ENCODE peak calls at places on chromosome X, in eight cellular contexts. One of them, this sample, is unnamed.
A peak's percentile ranks its signal among the peaks of the same experiment; 100 is the strongest.

GRCh38 chrX:138845791-138846190 is 134.3 kb upstream of the FGF13 start:
- DNase-seq in HCT116: no peak
- DNase-seq in body of pancreas: no peak
- DNase-seq in adrenal gland: no peak
- DNase-seq in suprapubic skin: no peak
- DNase-seq in breast epithelium: no peak
- DNase-seq in ovary: no peak
- DNase-seq in right lobe of liver: no peak
- DNase-seq in this sample: no peak

GRCh38 chrX:47854474-47854873 is 17.8 kb downstream of the ZNF81 start:
- DNase-seq in right lobe of liver: peak; percentile 52
- DNase-seq in suprapubic skin: no peak
- DNase-seq in breast epithelium: no peak
- DNase-seq in ovary: peak; percentile 56
- DNase-seq in body of pancreas: peak; percentile 48
- DNase-seq in adrenal gland: peak; percentile 56
- DNase-seq in HCT116: no peak
- DNase-seq in this sample: no peak

GRCh38 chrX:16033336-16033735 is 90.0 kb upstream of the GRPR start:
- DNase-seq in ovary: no peak
- DNase-seq in HCT116: no peak
- DNase-seq in adrenal gland: no peak
- DNase-seq in right lobe of liver: no peak
- DNase-seq in breast epithelium: no peak
- DNase-seq in body of pancreas: no peak
- DNase-seq in suprapubic skin: no peak
- DNase-seq in this sample: no peak

GRCh38 chrX:2464677-2465166 is 36.1 kb downstream of the DHRSX start:
- DNase-seq in HCT116: peak; percentile 99
- DNase-seq in body of pancreas: no peak
- DNase-seq in ovary: no peak
- DNase-seq in right lobe of liver: no peak
- DNase-seq in adrenal gland: no peak
- DNase-seq in breast epithelium: no peak
- DNase-seq in suprapubic skin: no peak
- DNase-seq in this sample: no peak

GRCh38 chrX:105126201-105126600 is 94.3 kb downstream of the TEX13A start:
- DNase-seq in HCT116: no peak
- DNase-seq in body of pancreas: no peak
- DNase-seq in adrenal gland: no peak
- DNase-seq in suprapubic skin: no peak
- DNase-seq in right lobe of liver: no peak
- DNase-seq in ovary: no peak
- DNase-seq in breast epithelium: no peak
- DNase-seq in this sample: no peak

GRCh38 chrX:68719181-68719903 is 71.9 kb downstream of the STARD8 start:
- DNase-seq in body of pancreas: no peak
- DNase-seq in ovary: no peak
- DNase-seq in right lobe of liver: peak; percentile 21
- DNase-seq in HCT116: no peak
- DNase-seq in breast epithelium: no peak
- DNase-seq in adrenal gland: no peak
- DNase-seq in suprapubic skin: peak; percentile 51
- DNase-seq in this sample: no peak

GRCh38 chrX:10597871-10598270 is 22.5 kb downstream of the MID1 start:
- DNase-seq in body of pancreas: peak; percentile 6
- DNase-seq in right lobe of liver: no peak
- DNase-seq in adrenal gland: peak; percentile 34
- DNase-seq in breast epithelium: no peak
- DNase-seq in ovary: no peak
- DNase-seq in HCT116: no peak
- DNase-seq in suprapubic skin: no peak
- DNase-seq in this sample: no peak

GRCh38 chrX:77622672-77623071 is 163.3 kb downstream of the ATRX start:
- DNase-seq in suprapubic skin: no peak
- DNase-seq in adrenal gland: no peak
- DNase-seq in right lobe of liver: no peak
- DNase-seq in breast epithelium: no peak
- DNase-seq in HCT116: no peak
- DNase-seq in ovary: no peak
- DNase-seq in body of pancreas: no peak
- DNase-seq in this sample: no peak

GRCh38 chrX:17359500-17359899 is 15.5 kb upstream of the NHS start:
- DNase-seq in suprapubic skin: no peak
- DNase-seq in adrenal gland: no peak
- DNase-seq in right lobe of liver: no peak
- DNase-seq in body of pancreas: no peak
- DNase-seq in ovary: no peak
- DNase-seq in breast epithelium: no peak
- DNase-seq in HCT116: no peak
- DNase-seq in this sample: no peak

GRCh38 chrX:110146521-110146920 is 143.6 kb downstream of the TMEM164 start:
- DNase-seq in breast epithelium: no peak
- DNase-seq in adrenal gland: peak; percentile 59
- DNase-seq in right lobe of liver: peak; percentile 43
- DNase-seq in ovary: peak; percentile 22
- DNase-seq in HCT116: peak; percentile 8
- DNase-seq in body of pancreas: peak; percentile 32
- DNase-seq in suprapubic skin: no peak
- DNase-seq in this sample: no peak

GRCh38 chrX:128929281-128930057 is 593.8 kb downstream of the SMARCA1 start:
- DNase-seq in adrenal gland: no peak
- DNase-seq in body of pancreas: no peak
- DNase-seq in suprapubic skin: no peak
- DNase-seq in right lobe of liver: peak; percentile 61
- DNase-seq in ovary: no peak
- DNase-seq in HCT116: no peak
- DNase-seq in breast epithelium: no peak
- DNase-seq in this sample: no peak

GRCh38 chrX:2694868-2695267 is 3.8 kb downstream of the CD99 start:
- DNase-seq in suprapubic skin: no peak
- DNase-seq in adrenal gland: no peak
- DNase-seq in HCT116: no peak
- DNase-seq in right lobe of liver: no peak
- DNase-seq in breast epithelium: no peak
- DNase-seq in ovary: no peak
- DNase-seq in body of pancreas: no peak
- DNase-seq in this sample: no peak

GRCh38 chrX:2627272-2627867 is 63.7 kb upstream of the CD99 start:
- DNase-seq in body of pancreas: peak; percentile 61
- DNase-seq in ovary: no peak
- DNase-seq in right lobe of liver: no peak
- DNase-seq in HCT116: peak; percentile 44
- DNase-seq in adrenal gland: peak; percentile 59
- DNase-seq in breast epithelium: no peak
- DNase-seq in suprapubic skin: no peak
- DNase-seq in this sample: no peak

GRCh38 chrX:110242371-110242770 is 75.5 kb downstream of the AMMECR1 start:
- DNase-seq in body of pancreas: no peak
- DNase-seq in breast epithelium: no peak
- DNase-seq in suprapubic skin: no peak
- DNase-seq in HCT116: no peak
- DNase-seq in adrenal gland: no peak
- DNase-seq in ovary: no peak
- DNase-seq in right lobe of liver: no peak
- DNase-seq in this sample: no peak

GRCh38 chrX:826448-826847 is 195.9 kb downstream of the SHOX start:
- DNase-seq in right lobe of liver: no peak
- DNase-seq in breast epithelium: no peak
- DNase-seq in body of pancreas: no peak
- DNase-seq in ovary: no peak
- DNase-seq in suprapubic skin: no peak
- DNase-seq in HCT116: no peak
- DNase-seq in adrenal gland: no peak
- DNase-seq in this sample: no peak
- H3K4me3 ChIP-seq in right lobe of liver: no peak overlapping the region
- H3K4me3 ChIP-seq in breast epithelium: no peak overlapping the region
- H3K4me3 ChIP-seq in body of pancreas: no peak overlapping the region
- H3K4me3 ChIP-seq in ovary: no peak overlapping the region
- H3K4me3 ChIP-seq in suprapubic skin: no peak overlapping the region
- H3K4me3 ChIP-seq in HCT116: no peak overlapping the region
- H3K4me3 ChIP-seq in adrenal gland: no peak overlapping the region
- H3K4me3 ChIP-seq in this sample: no peak overlapping the region

DNA sequence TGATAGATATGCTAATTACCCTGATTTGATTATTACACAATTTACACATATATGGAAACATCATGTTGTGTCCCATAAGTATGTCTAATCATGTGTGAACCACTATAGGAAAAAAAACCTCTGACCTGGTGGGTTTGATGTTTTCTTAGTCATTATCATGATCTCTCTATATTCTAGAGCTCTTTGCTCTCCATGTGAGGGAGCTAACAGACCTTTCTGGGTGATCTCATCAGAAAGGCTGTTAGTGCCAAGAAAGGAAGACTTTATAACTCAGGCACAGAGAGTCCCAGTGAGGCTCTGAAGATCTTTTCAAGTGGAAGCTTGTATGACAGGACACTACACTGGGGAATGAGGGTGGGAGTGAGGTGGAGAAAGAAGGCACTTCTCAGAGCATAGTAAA is 527.7 kb upstream of the MAGEB2 start:
- DNase-seq in adrenal gland: no peak
- DNase-seq in HCT116: no peak
- DNase-seq in ovary: no peak
- DNase-seq in body of pancreas: no peak
- DNase-seq in suprapubic skin: no peak
- DNase-seq in right lobe of liver: no peak
- DNase-seq in breast epithelium: no peak
- DNase-seq in this sample: no peak
- TF ChIP-seq CTCF in adrenal gland: no peak
- TF ChIP-seq CTCF in HCT116: no peak
- TF ChIP-seq CTCF in ovary: no peak
- TF ChIP-seq CTCF in body of pancreas: no peak
- TF ChIP-seq CTCF in suprapubic skin: no peak
- TF ChIP-seq CTCF in right lobe of liver: no peak
- TF ChIP-seq CTCF in breast epithelium: no peak
- TF ChIP-seq CTCF in this sample: no peak

DNA sequence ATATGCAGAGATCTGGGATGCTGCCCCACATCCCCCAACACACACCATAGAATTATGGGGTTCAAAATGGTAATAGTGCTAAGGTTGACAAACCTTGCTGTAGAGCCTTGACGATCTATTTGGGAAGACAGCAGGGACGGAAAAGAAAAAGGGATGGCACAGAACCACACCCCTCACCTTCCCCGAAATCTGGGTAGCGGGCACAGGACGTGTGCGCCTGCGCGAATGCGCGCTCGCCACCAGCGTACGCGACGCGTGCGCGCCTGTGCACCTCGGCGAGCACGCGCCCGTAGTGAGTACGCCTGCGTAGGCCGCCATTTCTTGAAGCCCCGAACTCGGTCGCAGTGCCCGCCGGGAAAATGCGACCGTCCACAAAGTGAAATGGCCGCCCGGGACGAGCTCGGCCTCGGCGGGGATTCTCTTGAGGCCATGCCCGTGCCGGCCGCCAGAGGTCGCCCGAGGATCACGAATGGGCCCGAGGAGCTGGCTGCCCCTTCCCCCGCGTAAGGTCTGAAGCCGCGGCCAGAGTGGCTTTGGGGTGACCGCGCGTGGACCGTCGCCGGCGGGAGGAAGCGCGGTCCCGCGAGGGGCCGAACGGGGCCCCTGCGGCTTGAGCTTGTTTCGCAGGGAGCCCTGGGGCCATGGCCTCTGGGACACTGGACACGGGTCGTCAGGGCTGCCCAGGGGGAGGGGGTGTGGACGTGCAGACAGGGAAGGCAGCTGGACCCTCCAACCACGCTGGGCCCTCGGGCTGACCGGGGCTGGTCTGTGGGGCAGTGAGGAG is 43.7 kb downstream of the ZNF185 start:
- DNase-seq in ovary: peak; percentile 93
- DNase-seq in adrenal gland: peak; percentile 91
- DNase-seq in HCT116: peak; percentile 77
- DNase-seq in right lobe of liver: peak; percentile 89
- DNase-seq in body of pancreas: peak; percentile 91
- DNase-seq in suprapubic skin: peak; percentile 93
- DNase-seq in breast epithelium: peak; percentile 88
- DNase-seq in this sample: peak; percentile 84
- TF ChIP-seq POLR2A in ovary: no peak
- TF ChIP-seq POLR2A in adrenal gland: peak; percentile 24
- TF ChIP-seq POLR2A in HCT116: no peak
- TF ChIP-seq POLR2A in right lobe of liver: no peak
- TF ChIP-seq POLR2A in body of pancreas: peak; percentile 10
- TF ChIP-seq POLR2A in suprapubic skin: no peak
- TF ChIP-seq POLR2A in breast epithelium: no peak
- TF ChIP-seq POLR2A in this sample: no peak

GRCh38 chrX:149272690-149273463 is 232.2 kb downstream of the IDS start:
- DNase-seq in adrenal gland: no peak
- DNase-seq in HCT116: no peak
- DNase-seq in body of pancreas: no peak
- DNase-seq in suprapubic skin: no peak
- DNase-seq in right lobe of liver: no peak
- DNase-seq in breast epithelium: no peak
- DNase-seq in ovary: no peak
- DNase-seq in this sample: no peak
- H3K4me3 ChIP-seq in adrenal gland: no peak overlapping the region
- H3K4me3 ChIP-seq in HCT116: no peak overlapping the region
- H3K4me3 ChIP-seq in body of pancreas: no peak overlapping the region
- H3K4me3 ChIP-seq in suprapubic skin: no peak overlapping the region
- H3K4me3 ChIP-seq in right lobe of liver: no peak overlapping the region
- H3K4me3 ChIP-seq in breast epithelium: no peak overlapping the region
- H3K4me3 ChIP-seq in ovary: no peak overlapping the region
- H3K4me3 ChIP-seq in this sample: no peak overlapping the region

GRCh38 chrX:133215747-133216146 is 2.4 kb downstream of the TFDP3 start:
- DNase-seq in right lobe of liver: no peak
- DNase-seq in body of pancreas: peak; percentile 47
- DNase-seq in ovary: no peak
- DNase-seq in breast epithelium: peak; percentile 50
- DNase-seq in suprapubic skin: no peak
- DNase-seq in HCT116: no peak
- DNase-seq in adrenal gland: peak; percentile 27
- DNase-seq in this sample: no peak
- TF ChIP-seq CTCF in right lobe of liver: no peak
- TF ChIP-seq CTCF in body of pancreas: no peak
- TF ChIP-seq CTCF in ovary: no peak
- TF ChIP-seq CTCF in breast epithelium: no peak
- TF ChIP-seq CTCF in suprapubic skin: no peak
- TF ChIP-seq CTCF in HCT116: peak; percentile 45
- TF ChIP-seq CTCF in adrenal gland: no peak
- TF ChIP-seq CTCF in this sample: no peak

GRCh38 chrX:154762529-154763296 is at the start of gene DKC1:
- DNase-seq in breast epithelium: peak; percentile 91
- DNase-seq in HCT116: peak; percentile 87
- DNase-seq in ovary: peak; percentile 94
- DNase-seq in body of pancreas: peak; percentile 97
- DNase-seq in suprapubic skin: peak; percentile 93
- DNase-seq in adrenal gland: peak; percentile 95
- DNase-seq in right lobe of liver: peak; percentile 96
- DNase-seq in this sample: peak; percentile 98
- TF ChIP-seq POLR2A in breast epithelium: no peak
- TF ChIP-seq POLR2A in HCT116: no peak
- TF ChIP-seq POLR2A in ovary: no peak
- TF ChIP-seq POLR2A in body of pancreas: peak; percentile 40
- TF ChIP-seq POLR2A in suprapubic skin: no peak
- TF ChIP-seq POLR2A in adrenal gland: peak; percentile 18
- TF ChIP-seq POLR2A in right lobe of liver: peak; percentile 61
- TF ChIP-seq POLR2A in this sample: no peak